ENCODE peak calls at places on chromosomes 6 and 20, in eight cellular contexts. Z, X, M, N, H, Q, B and W are unnamed samples.

GRCh38 chr6:35737413-35738211 is 780 bp downstream of the ARMC12 start:
- DNase-seq in Z (peak), X (peak), M (peak), N (peak), H (peak), Q (peak), B (no peak), W (no peak)

GRCh38 chr6:125674230-125674629 is 75.2 kb upstream of the HEY2 start:
- DNase-seq in Z (no peak), X (no peak), M (no peak), N (no peak), H (no peak), Q (no peak), B (no peak), W (no peak)

GRCh38 chr6:168968228-168968627 is 285.4 kb downstream of the THBS2 start:
- DNase-seq in Z (peak), X (no peak), M (peak), N (peak), H (no peak), Q (peak), B (no peak), W (no peak)

GRCh38 chr20:46113071-46113470 is 5.0 kb upstream of the CD40 start:
- DNase-seq in Z (no peak), X (no peak), M (no peak), N (no peak), H (no peak), Q (no peak), B (no peak), W (peak)

GRCh38 chr6:170279977-170280688 is 10.7 kb downstream of the DLL1 start:
- DNase-seq in Z (no peak), X (peak), M (peak), N (peak), H (no peak), Q (peak), B (no peak), W (peak)

GRCh38 chr6:75624988-75625387 is 23.3 kb downstream of the SENP6 start:
- DNase-seq in Z (no peak), X (no peak), M (no peak), N (no peak), H (no peak), Q (no peak), B (no peak), W (no peak)

GRCh38 chr6:80438728-80439127 is 332.3 kb downstream of the BCKDHB start:
- DNase-seq in Z (peak), X (no peak), M (peak), N (no peak), H (peak), Q (no peak), B (no peak), W (peak)

GRCh38 chr6:169950558-169950957 is 199.1 kb downstream of the ERMARD start:
- DNase-seq in Z (peak), X (no peak), M (peak), N (peak), H (peak), Q (no peak), B (no peak), W (no peak)

GRCh38 chr6:67966830-67967229 is 668.3 kb upstream of the ADGRB3 start:
- DNase-seq in Z (no peak), X (no peak), M (no peak), N (no peak), H (no peak), Q (no peak), B (no peak), W (no peak)

GRCh38 chr20:58690851-58691250 is 1.7 kb upstream of the NPEPL1 start:
- DNase-seq in Z (no peak), X (no peak), M (no peak), N (no peak), H (no peak), Q (no peak), B (no peak), W (no peak)